ENCODE peak calls at places on chromosome 6, in five cellular contexts. One of them, this sample, is unnamed.

GRCh38 chr6:156948807-156949206 is 171.6 kb downstream of the ARID1B start:
- DNase-seq in LNCaP clone FGC: no peak
- DNase-seq in upper lobe of left lung: no peak
- DNase-seq in A549: peak
- DNase-seq in CD8-positive, alpha-beta T cell: no peak
- DNase-seq in this sample: no peak

GRCh38 chr6:40492126-40492525 is 95.0 kb downstream of the LRFN2 start:
- DNase-seq in upper lobe of left lung: no peak
- DNase-seq in LNCaP clone FGC: no peak
- DNase-seq in CD8-positive, alpha-beta T cell: no peak
- DNase-seq in A549: no peak
- DNase-seq in this sample: no peak

GRCh38 chr6:43608310-43608763 is 20.7 kb downstream of the GTPBP2 start:
- DNase-seq in LNCaP clone FGC: peak
- DNase-seq in upper lobe of left lung: no peak
- DNase-seq in CD8-positive, alpha-beta T cell: peak
- DNase-seq in A549: peak
- DNase-seq in this sample: peak

GRCh38 chr6:47187883-47188587 is 121.7 kb downstream of the TNFRSF21 start:
- DNase-seq in LNCaP clone FGC: no peak
- DNase-seq in upper lobe of left lung: no peak
- DNase-seq in A549: no peak
- DNase-seq in CD8-positive, alpha-beta T cell: no peak
- DNase-seq in this sample: no peak

GRCh38 chr6:11264100-11264499 is 31.6 kb upstream of the NEDD9 start:
- DNase-seq in upper lobe of left lung: no peak
- DNase-seq in CD8-positive, alpha-beta T cell: no peak
- DNase-seq in LNCaP clone FGC: no peak
- DNase-seq in A549: no peak
- DNase-seq in this sample: no peak

GRCh38 chr6:10300071-10300470 is 114.8 kb downstream of the TFAP2A start:
- DNase-seq in A549: peak
- DNase-seq in LNCaP clone FGC: no peak
- DNase-seq in CD8-positive, alpha-beta T cell: no peak
- DNase-seq in upper lobe of left lung: no peak
- DNase-seq in this sample: no peak

GRCh38 chr6:39791311-39791710 is 865 bp upstream of the DAAM2 start:
- DNase-seq in CD8-positive, alpha-beta T cell: no peak
- DNase-seq in A549: no peak
- DNase-seq in LNCaP clone FGC: no peak
- DNase-seq in upper lobe of left lung: no peak
- DNase-seq in this sample: no peak

GRCh38 chr6:9095671-9096260 is 660.4 kb upstream of the SLC35B3 start:
- DNase-seq in LNCaP clone FGC: no peak
- DNase-seq in upper lobe of left lung: no peak
- DNase-seq in CD8-positive, alpha-beta T cell: no peak
- DNase-seq in A549: no peak
- DNase-seq in this sample: no peak

GRCh38 chr6:43242908-43243648 is at the start of gene TTBK1:
- DNase-seq in A549: no peak
- DNase-seq in CD8-positive, alpha-beta T cell: no peak
- DNase-seq in upper lobe of left lung: peak
- DNase-seq in LNCaP clone FGC: no peak
- DNase-seq in this sample: no peak

GRCh38 chr6:34189806-34190503 is 44.1 kb upstream of the GRM4 start:
- DNase-seq in upper lobe of left lung: no peak
- DNase-seq in A549: no peak
- DNase-seq in CD8-positive, alpha-beta T cell: no peak
- DNase-seq in LNCaP clone FGC: no peak
- DNase-seq in this sample: no peak

GRCh38 chr6:55293116-55293515 is 34.2 kb upstream of the GFRAL start:
- DNase-seq in A549: peak
- DNase-seq in LNCaP clone FGC: no peak
- DNase-seq in upper lobe of left lung: no peak
- DNase-seq in CD8-positive, alpha-beta T cell: no peak
- DNase-seq in this sample: no peak
- TF ChIP-seq CTCF in A549: peak
- TF ChIP-seq CTCF in LNCaP clone FGC: no peak
- TF ChIP-seq CTCF in upper lobe of left lung: no peak
- TF ChIP-seq CTCF in CD8-positive, alpha-beta T cell: no peak
- TF ChIP-seq CTCF in this sample: no peak

GRCh38 chr6:62775427-62776022 is 435.7 kb upstream of the FKBP1C start:
- DNase-seq in LNCaP clone FGC: peak
- DNase-seq in CD8-positive, alpha-beta T cell: no peak
- DNase-seq in upper lobe of left lung: no peak
- DNase-seq in A549: peak
- DNase-seq in this sample: no peak
- TF ChIP-seq CTCF in LNCaP clone FGC: peak
- TF ChIP-seq CTCF in CD8-positive, alpha-beta T cell: no peak
- TF ChIP-seq CTCF in upper lobe of left lung: peak
- TF ChIP-seq CTCF in A549: peak
- TF ChIP-seq CTCF in this sample: peak

DNA sequence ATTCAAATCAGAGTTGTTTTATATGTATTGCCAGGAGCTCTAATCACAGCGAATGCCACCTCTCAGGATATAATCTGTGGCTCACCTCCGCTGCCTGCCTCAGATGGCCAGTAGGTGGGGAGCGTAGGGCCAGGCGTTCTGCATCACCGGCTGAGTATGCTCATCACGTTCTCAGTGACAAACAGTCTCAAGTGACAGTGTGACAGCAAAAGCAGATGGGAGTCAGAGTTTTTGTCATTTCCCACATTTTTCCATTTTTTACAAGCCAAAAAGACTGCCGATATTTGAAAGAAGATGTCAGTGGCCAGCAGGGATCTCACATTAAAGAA is 208.7 kb downstream of the ALDH8A1 start:
- DNase-seq in CD8-positive, alpha-beta T cell: no peak
- DNase-seq in LNCaP clone FGC: no peak
- DNase-seq in A549: no peak
- DNase-seq in upper lobe of left lung: peak
- DNase-seq in this sample: no peak
- TF ChIP-seq CTCF in CD8-positive, alpha-beta T cell: no peak
- TF ChIP-seq CTCF in LNCaP clone FGC: peak
- TF ChIP-seq CTCF in A549: no peak
- TF ChIP-seq CTCF in upper lobe of left lung: no peak
- TF ChIP-seq CTCF in this sample: no peak

GRCh38 chr6:15744824-15745402 is 82.1 kb upstream of the DTNBP1 start:
- DNase-seq in A549: no peak
- DNase-seq in CD8-positive, alpha-beta T cell: no peak
- DNase-seq in upper lobe of left lung: no peak
- DNase-seq in LNCaP clone FGC: no peak
- DNase-seq in this sample: no peak
- TF ChIP-seq CTCF in A549: no peak
- TF ChIP-seq CTCF in CD8-positive, alpha-beta T cell: no peak
- TF ChIP-seq CTCF in upper lobe of left lung: no peak
- TF ChIP-seq CTCF in LNCaP clone FGC: no peak
- TF ChIP-seq CTCF in this sample: no peak

DNA sequence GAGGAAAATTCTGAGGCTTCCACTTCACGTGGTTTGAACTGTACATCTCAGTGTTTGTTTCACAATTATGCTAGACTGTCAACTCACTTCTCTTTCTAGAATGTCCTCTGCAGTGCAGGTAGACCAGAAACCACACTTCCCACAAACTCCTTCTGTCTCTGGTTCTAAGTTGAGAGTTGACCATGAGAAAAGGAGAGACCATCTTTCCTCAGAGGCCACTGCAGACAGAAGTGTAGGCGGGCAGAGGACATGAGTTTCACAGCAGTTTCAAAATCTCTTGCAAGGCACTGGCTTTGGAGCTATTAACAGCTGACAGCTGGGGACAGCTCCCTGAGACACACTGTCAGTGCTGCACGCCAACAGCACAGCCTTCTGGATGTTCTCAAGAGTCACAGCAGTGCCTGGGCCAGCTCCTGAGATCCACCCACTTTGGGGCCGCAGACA is 55.4 kb upstream of the MOXD1 start:
- DNase-seq in LNCaP clone FGC: no peak
- DNase-seq in CD8-positive, alpha-beta T cell: no peak
- DNase-seq in upper lobe of left lung: no peak
- DNase-seq in A549: no peak
- DNase-seq in this sample: no peak
- TF ChIP-seq CTCF in LNCaP clone FGC: no peak
- TF ChIP-seq CTCF in CD8-positive, alpha-beta T cell: no peak
- TF ChIP-seq CTCF in upper lobe of left lung: no peak
- TF ChIP-seq CTCF in A549: no peak
- TF ChIP-seq CTCF in this sample: no peak

DNA sequence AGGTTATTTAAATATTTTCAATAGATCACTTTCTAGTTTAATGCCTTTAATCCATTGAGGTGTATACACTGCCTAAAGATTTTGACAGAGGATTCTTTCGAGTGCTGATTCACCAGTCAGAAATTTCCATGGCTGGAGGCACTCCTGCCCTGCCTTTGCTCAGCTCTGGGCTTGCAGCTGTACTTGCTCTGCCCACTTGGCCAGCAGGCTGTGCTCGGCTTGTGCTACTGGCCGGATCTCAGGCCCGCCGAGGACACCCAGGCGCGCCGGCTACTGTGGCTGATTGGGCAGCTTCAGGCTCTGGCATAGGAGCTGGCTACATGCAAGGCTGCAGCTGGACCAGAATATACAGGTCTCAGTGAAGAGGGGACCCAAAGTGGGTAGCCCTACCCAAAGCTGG is 675.1 kb upstream of the MMS22L start:
- DNase-seq in A549: peak
- DNase-seq in CD8-positive, alpha-beta T cell: no peak
- DNase-seq in LNCaP clone FGC: no peak
- DNase-seq in upper lobe of left lung: peak
- DNase-seq in this sample: no peak
- TF ChIP-seq CTCF in A549: no peak
- TF ChIP-seq CTCF in CD8-positive, alpha-beta T cell: no peak
- TF ChIP-seq CTCF in LNCaP clone FGC: no peak
- TF ChIP-seq CTCF in upper lobe of left lung: no peak
- TF ChIP-seq CTCF in this sample: no peak

DNA sequence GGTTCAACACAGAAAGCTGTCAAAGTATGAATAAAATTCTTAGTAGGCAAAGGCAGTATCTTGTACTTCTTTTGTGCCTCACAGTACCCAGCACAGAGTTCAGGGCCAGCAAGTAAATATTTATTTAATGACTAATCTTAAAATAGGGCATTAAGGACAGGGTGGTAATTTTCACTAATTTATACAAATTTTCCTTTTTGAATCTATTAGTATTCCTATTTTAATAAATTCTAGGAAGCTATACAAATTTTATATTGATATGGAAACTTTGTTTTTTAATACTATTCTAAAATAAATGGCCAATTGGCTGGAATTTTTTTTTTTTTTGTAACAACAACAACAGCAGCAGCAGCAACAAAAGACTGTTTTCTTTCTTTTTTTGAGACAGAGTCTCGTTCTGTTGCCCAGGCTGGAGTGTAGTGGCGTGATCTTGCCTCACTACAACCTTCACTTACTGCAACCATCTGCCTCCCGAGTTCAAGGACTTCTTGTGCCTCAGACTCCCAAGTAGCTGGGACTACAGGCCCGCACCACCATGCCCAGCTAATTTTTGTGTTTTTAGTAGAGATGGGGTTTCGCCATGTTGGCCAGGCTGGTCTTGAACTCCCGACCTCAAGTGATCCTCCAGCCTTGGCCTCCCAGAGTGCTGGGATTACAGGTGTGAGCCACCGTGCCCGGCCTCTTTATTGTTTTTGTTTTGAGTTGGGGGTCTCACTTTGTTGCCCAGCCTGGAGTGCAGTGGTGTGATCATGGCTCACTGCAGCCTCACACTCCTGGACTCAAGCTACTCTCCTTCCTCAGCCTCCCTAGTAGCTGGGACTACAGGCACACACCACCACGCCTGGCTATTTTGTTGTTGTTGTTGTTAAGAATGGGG is 85.2 kb downstream of the FKBP5 start:
- DNase-seq in CD8-positive, alpha-beta T cell: no peak
- DNase-seq in A549: no peak
- DNase-seq in LNCaP clone FGC: no peak
- DNase-seq in upper lobe of left lung: no peak
- DNase-seq in this sample: no peak
- TF ChIP-seq CTCF in CD8-positive, alpha-beta T cell: no peak
- TF ChIP-seq CTCF in A549: no peak
- TF ChIP-seq CTCF in LNCaP clone FGC: no peak
- TF ChIP-seq CTCF in upper lobe of left lung: no peak
- TF ChIP-seq CTCF in this sample: no peak